ENCODE peak calls at places on chromosomes 13 and 19, in seven cellular contexts. One of them, this sample, is unnamed.

GRCh38 chr13:100363874-100364273 is 224.7 kb downstream of the GGACT start:
- DNase-seq in GM12864: no peak
- DNase-seq in dorsolateral prefrontal cortex: no peak
- DNase-seq in heart right ventricle: no peak
- DNase-seq in natural killer cell: no peak
- DNase-seq in epithelial cell of esophagus: peak
- DNase-seq in Calu3: no peak
- DNase-seq in this sample: no peak

GRCh38 chr19:58400638-58400915 is 5.1 kb downstream of the RNF225 start:
- DNase-seq in GM12864: no peak
- DNase-seq in dorsolateral prefrontal cortex: no peak
- DNase-seq in heart right ventricle: no peak
- DNase-seq in natural killer cell: no peak
- DNase-seq in epithelial cell of esophagus: no peak
- DNase-seq in Calu3: no peak
- DNase-seq in this sample: no peak

GRCh38 chr19:50854636-50855410 is at the start of gene KLK3:
- DNase-seq in GM12864: no peak
- DNase-seq in dorsolateral prefrontal cortex: no peak
- DNase-seq in heart right ventricle: no peak
- DNase-seq in natural killer cell: no peak
- DNase-seq in epithelial cell of esophagus: no peak
- DNase-seq in Calu3: no peak
- DNase-seq in this sample: no peak

GRCh38 chr13:70923863-70924752 is 815.9 kb upstream of the KLHL1 start:
- DNase-seq in GM12864: no peak
- DNase-seq in dorsolateral prefrontal cortex: no peak
- DNase-seq in heart right ventricle: no peak
- DNase-seq in natural killer cell: no peak
- DNase-seq in epithelial cell of esophagus: no peak
- DNase-seq in Calu3: no peak
- DNase-seq in this sample: no peak

GRCh38 chr13:43965446-43965845 is 85.7 kb downstream of the LACC1 start:
- DNase-seq in GM12864: no peak
- DNase-seq in dorsolateral prefrontal cortex: no peak
- DNase-seq in heart right ventricle: no peak
- DNase-seq in natural killer cell: no peak
- DNase-seq in epithelial cell of esophagus: no peak
- DNase-seq in Calu3: no peak
- DNase-seq in this sample: no peak

GRCh38 chr13:23470706-23471610 is 37.5 kb upstream of the SACS start:
- DNase-seq in GM12864: no peak
- DNase-seq in dorsolateral prefrontal cortex: no peak
- DNase-seq in heart right ventricle: no peak
- DNase-seq in natural killer cell: no peak
- DNase-seq in epithelial cell of esophagus: no peak
- DNase-seq in Calu3: peak
- DNase-seq in this sample: no peak

GRCh38 chr13:43783820-43784219 is 3.0 kb downstream of the ENOX1 start:
- DNase-seq in GM12864: no peak
- DNase-seq in dorsolateral prefrontal cortex: no peak
- DNase-seq in heart right ventricle: no peak
- DNase-seq in natural killer cell: no peak
- DNase-seq in epithelial cell of esophagus: peak
- DNase-seq in Calu3: peak
- DNase-seq in this sample: no peak

GRCh38 chr19:30062331-30063183 is 120.5 kb downstream of the URI1 start:
- DNase-seq in GM12864: no peak
- DNase-seq in dorsolateral prefrontal cortex: no peak
- DNase-seq in heart right ventricle: no peak
- DNase-seq in natural killer cell: no peak
- DNase-seq in epithelial cell of esophagus: no peak
- DNase-seq in Calu3: no peak
- DNase-seq in this sample: no peak

GRCh38 chr19:46394398-46394797 is 19.0 kb downstream of the CCDC8 start:
- DNase-seq in GM12864: no peak
- DNase-seq in dorsolateral prefrontal cortex: no peak
- DNase-seq in heart right ventricle: no peak
- DNase-seq in natural killer cell: no peak
- DNase-seq in epithelial cell of esophagus: no peak
- DNase-seq in Calu3: no peak
- DNase-seq in this sample: no peak

GRCh38 chr13:113553541-113554332 is 30.8 kb upstream of the TFDP1 start:
- DNase-seq in GM12864: no peak
- DNase-seq in dorsolateral prefrontal cortex: no peak
- DNase-seq in heart right ventricle: no peak
- DNase-seq in natural killer cell: no peak
- DNase-seq in epithelial cell of esophagus: no peak
- DNase-seq in Calu3: no peak
- DNase-seq in this sample: no peak

GRCh38 chr19:8311461-8312260 is 3.5 kb upstream of the CD320 start:
- DNase-seq in GM12864: no peak
- DNase-seq in dorsolateral prefrontal cortex: no peak
- DNase-seq in heart right ventricle: peak
- DNase-seq in natural killer cell: no peak
- DNase-seq in epithelial cell of esophagus: no peak
- DNase-seq in Calu3: no peak
- DNase-seq in this sample: no peak

GRCh38 chr19:18385675-18386542 is at the start of gene GDF15:
- DNase-seq in GM12864: no peak
- DNase-seq in dorsolateral prefrontal cortex: no peak
- DNase-seq in heart right ventricle: peak
- DNase-seq in natural killer cell: no peak
- DNase-seq in epithelial cell of esophagus: peak
- DNase-seq in Calu3: peak
- DNase-seq in this sample: peak

GRCh38 chr19:8569066-8569761 is 8.0 kb downstream of the MYO1F start:
- DNase-seq in GM12864: peak
- DNase-seq in dorsolateral prefrontal cortex: no peak
- DNase-seq in heart right ventricle: no peak
- DNase-seq in natural killer cell: peak
- DNase-seq in epithelial cell of esophagus: peak
- DNase-seq in Calu3: peak
- DNase-seq in this sample: peak

GRCh38 chr13:111517641-111518010 is 197.2 kb downstream of the TEX29 start:
- DNase-seq in GM12864: no peak
- DNase-seq in dorsolateral prefrontal cortex: no peak
- DNase-seq in heart right ventricle: no peak
- DNase-seq in natural killer cell: no peak
- DNase-seq in epithelial cell of esophagus: no peak
- DNase-seq in Calu3: no peak
- DNase-seq in this sample: no peak

GRCh38 chr13:113187263-113187669 is 21.2 kb downstream of the PCID2 start:
- DNase-seq in GM12864: no peak
- DNase-seq in dorsolateral prefrontal cortex: peak
- DNase-seq in heart right ventricle: peak
- DNase-seq in natural killer cell: no peak
- DNase-seq in epithelial cell of esophagus: peak
- DNase-seq in Calu3: peak
- DNase-seq in this sample: no peak

GRCh38 chr19:4191044-4191443 is 8.6 kb downstream of the ANKRD24 start:
- DNase-seq in GM12864: no peak
- DNase-seq in dorsolateral prefrontal cortex: no peak
- DNase-seq in heart right ventricle: no peak
- DNase-seq in natural killer cell: no peak
- DNase-seq in epithelial cell of esophagus: no peak
- DNase-seq in Calu3: no peak
- DNase-seq in this sample: no peak

GRCh38 chr13:40152145-40152544 is 496.7 kb downstream of the COG6 start:
- DNase-seq in GM12864: no peak
- DNase-seq in dorsolateral prefrontal cortex: no peak
- DNase-seq in heart right ventricle: no peak
- DNase-seq in natural killer cell: no peak
- DNase-seq in epithelial cell of esophagus: peak
- DNase-seq in Calu3: peak
- DNase-seq in this sample: no peak

GRCh38 chr13:51832471-51833152 is 12.4 kb downstream of the TMEM272 start:
- DNase-seq in GM12864: no peak
- DNase-seq in dorsolateral prefrontal cortex: no peak
- DNase-seq in heart right ventricle: no peak
- DNase-seq in natural killer cell: no peak
- DNase-seq in epithelial cell of esophagus: peak
- DNase-seq in Calu3: no peak
- DNase-seq in this sample: no peak

GRCh38 chr13:98004107-98004506 is 50.6 kb downstream of the IPO5 start:
- DNase-seq in GM12864: no peak
- DNase-seq in dorsolateral prefrontal cortex: no peak
- DNase-seq in heart right ventricle: no peak
- DNase-seq in natural killer cell: no peak
- DNase-seq in epithelial cell of esophagus: peak
- DNase-seq in Calu3: no peak
- DNase-seq in this sample: no peak

GRCh38 chr13:100176781-100177389 is 88.0 kb downstream of the PCCA start:
- DNase-seq in GM12864: no peak
- DNase-seq in dorsolateral prefrontal cortex: no peak
- DNase-seq in heart right ventricle: no peak
- DNase-seq in natural killer cell: no peak
- DNase-seq in epithelial cell of esophagus: peak
- DNase-seq in Calu3: no peak
- DNase-seq in this sample: no peak

GRCh38 chr19:17183858-17184271 is 31.3 kb upstream of the USE1 start:
- DNase-seq in GM12864: no peak
- DNase-seq in dorsolateral prefrontal cortex: no peak
- DNase-seq in heart right ventricle: no peak
- DNase-seq in natural killer cell: no peak
- DNase-seq in epithelial cell of esophagus: no peak
- DNase-seq in Calu3: no peak
- DNase-seq in this sample: peak

GRCh38 chr13:86870388-86870966 is 800.7 kb upstream of the SLITRK5 start:
- DNase-seq in GM12864: no peak
- DNase-seq in dorsolateral prefrontal cortex: no peak
- DNase-seq in heart right ventricle: no peak
- DNase-seq in natural killer cell: no peak
- DNase-seq in epithelial cell of esophagus: peak
- DNase-seq in Calu3: peak
- DNase-seq in this sample: no peak
- TF ChIP-seq CTCF in GM12864: peak
- TF ChIP-seq CTCF in dorsolateral prefrontal cortex: peak
- TF ChIP-seq CTCF in heart right ventricle: peak
- TF ChIP-seq CTCF in natural killer cell: peak
- TF ChIP-seq CTCF in epithelial cell of esophagus: peak
- TF ChIP-seq CTCF in Calu3: no peak
- TF ChIP-seq CTCF in this sample: no peak

DNA sequence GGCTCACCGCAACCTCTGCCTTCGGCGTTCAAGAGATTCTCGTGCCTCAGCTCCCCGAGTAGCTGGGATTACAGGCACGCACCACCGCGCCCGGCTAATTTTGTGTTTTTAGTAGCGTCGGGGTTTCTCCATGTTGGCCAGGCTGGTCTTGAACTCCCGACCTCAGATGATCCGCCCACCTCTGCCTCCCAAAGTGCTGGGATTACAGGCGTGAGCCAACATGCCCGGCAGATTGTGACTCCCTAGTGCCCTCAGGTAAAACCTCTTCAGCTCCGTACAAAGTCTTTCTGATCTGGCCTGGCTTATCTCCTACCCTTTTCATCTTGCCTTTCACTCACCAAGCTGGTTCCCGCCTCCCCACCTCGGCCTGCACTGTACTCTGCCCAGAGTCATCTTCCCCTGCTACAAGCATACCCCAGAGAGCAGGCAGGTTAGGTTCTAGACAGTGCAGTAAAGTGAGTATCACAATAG is 15.0 kb downstream of the BICRA start:
- DNase-seq in GM12864: no peak
- DNase-seq in dorsolateral prefrontal cortex: no peak
- DNase-seq in heart right ventricle: no peak
- DNase-seq in natural killer cell: no peak
- DNase-seq in epithelial cell of esophagus: peak
- DNase-seq in Calu3: no peak
- DNase-seq in this sample: no peak
- TF ChIP-seq CTCF in GM12864: no peak
- TF ChIP-seq CTCF in dorsolateral prefrontal cortex: no peak
- TF ChIP-seq CTCF in heart right ventricle: no peak
- TF ChIP-seq CTCF in natural killer cell: no peak
- TF ChIP-seq CTCF in epithelial cell of esophagus: no peak
- TF ChIP-seq CTCF in Calu3: no peak
- TF ChIP-seq CTCF in this sample: no peak

GRCh38 chr19:55161571-55162322 is 4.2 kb upstream of the TNNI3 start:
- DNase-seq in GM12864: no peak
- DNase-seq in dorsolateral prefrontal cortex: no peak
- DNase-seq in heart right ventricle: no peak
- DNase-seq in natural killer cell: no peak
- DNase-seq in epithelial cell of esophagus: no peak
- DNase-seq in Calu3: no peak
- DNase-seq in this sample: no peak

GRCh38 chr19:55169136-55169535 is 2.7 kb upstream of the DNAAF3 start:
- DNase-seq in GM12864: no peak
- DNase-seq in dorsolateral prefrontal cortex: no peak
- DNase-seq in heart right ventricle: no peak
- DNase-seq in natural killer cell: no peak
- DNase-seq in epithelial cell of esophagus: no peak
- DNase-seq in Calu3: no peak
- DNase-seq in this sample: no peak

GRCh38 chr19:55160986-55161365 is 3.4 kb upstream of the TNNI3 start:
- DNase-seq in GM12864: no peak
- DNase-seq in dorsolateral prefrontal cortex: no peak
- DNase-seq in heart right ventricle: no peak
- DNase-seq in natural killer cell: no peak
- DNase-seq in epithelial cell of esophagus: no peak
- DNase-seq in Calu3: no peak
- DNase-seq in this sample: no peak

GRCh38 chr19:55166530-55167268 is at the start of gene DNAAF3:
- DNase-seq in GM12864: peak
- DNase-seq in dorsolateral prefrontal cortex: peak
- DNase-seq in heart right ventricle: peak
- DNase-seq in natural killer cell: peak
- DNase-seq in epithelial cell of esophagus: peak
- DNase-seq in Calu3: peak
- DNase-seq in this sample: no peak

DNA sequence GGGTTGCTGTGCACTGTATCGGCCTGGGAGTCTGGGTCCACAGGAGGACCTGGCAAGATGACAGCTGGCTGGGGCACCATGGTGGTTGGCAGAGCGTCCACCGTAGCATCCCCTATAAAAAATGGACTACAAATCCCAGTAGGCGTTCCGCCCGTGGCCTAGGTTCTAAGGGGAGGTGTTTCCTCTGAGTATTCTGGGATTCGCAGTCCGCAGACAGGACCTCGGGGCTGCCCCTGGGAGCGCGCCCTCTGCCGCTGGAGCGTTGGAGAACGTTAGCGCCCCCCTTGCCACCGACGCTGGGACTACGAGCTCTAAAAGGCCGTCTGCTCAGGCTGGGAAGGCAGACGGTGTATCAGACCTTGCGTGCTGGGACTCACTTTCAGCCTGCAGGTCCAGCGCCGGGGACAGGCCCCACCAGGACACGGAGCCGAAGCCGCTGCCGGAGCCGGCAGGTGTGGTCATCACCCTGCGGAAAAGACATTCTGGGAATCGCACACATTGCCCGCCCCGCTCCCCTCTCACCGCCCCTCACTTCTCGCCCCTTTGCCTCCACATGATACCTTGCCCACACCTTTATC is 372 bp downstream of the DNAAF3 start:
- DNase-seq in GM12864: no peak
- DNase-seq in dorsolateral prefrontal cortex: no peak
- DNase-seq in heart right ventricle: peak
- DNase-seq in natural killer cell: no peak
- DNase-seq in epithelial cell of esophagus: peak
- DNase-seq in Calu3: peak
- DNase-seq in this sample: no peak
- TF ChIP-seq CTCF in GM12864: peak
- TF ChIP-seq CTCF in dorsolateral prefrontal cortex: peak
- TF ChIP-seq CTCF in heart right ventricle: peak
- TF ChIP-seq CTCF in natural killer cell: no peak
- TF ChIP-seq CTCF in epithelial cell of esophagus: peak
- TF ChIP-seq CTCF in Calu3: peak
- TF ChIP-seq CTCF in this sample: no peak

GRCh38 chr13:107807306-107808073 is 407.8 kb downstream of the LIG4 start:
- DNase-seq in GM12864: no peak
- DNase-seq in dorsolateral prefrontal cortex: no peak
- DNase-seq in heart right ventricle: no peak
- DNase-seq in natural killer cell: no peak
- DNase-seq in epithelial cell of esophagus: no peak
- DNase-seq in Calu3: no peak
- DNase-seq in this sample: no peak
- TF ChIP-seq CTCF in GM12864: no peak
- TF ChIP-seq CTCF in dorsolateral prefrontal cortex: no peak
- TF ChIP-seq CTCF in heart right ventricle: no peak
- TF ChIP-seq CTCF in natural killer cell: no peak
- TF ChIP-seq CTCF in epithelial cell of esophagus: no peak
- TF ChIP-seq CTCF in Calu3: no peak
- TF ChIP-seq CTCF in this sample: no peak